ENCODE peak calls at places on chromosomes 7 and 10, in nine cellular contexts. F is KG1; U is GM13977; C is DMS53; S is GM13976; P is colonic mucosa; W is fibroblast of mammary gland; V is MV-4-11; Z is stimulated activated CD4-positive, alpha-beta T cell treated with anti-CD3 and anti-CD28 coated beads, Interleukin-1b, Interleukin-23, amount 100 ng/mL, for 24 hours. G is an unnamed sample.

GRCh38 chr10:87875929-87876571 is 12.6 kb downstream of the PTEN start:
- DNase-seq in F (peak), U (no peak), C (no peak), S (no peak), P (no peak), W (no peak), V (no peak), Z (no peak), G (no peak)

GRCh38 chr10:66187096-66187733 is 738.6 kb upstream of the LRRTM3 start:
- DNase-seq in F (no peak), U (no peak), C (peak), S (no peak), P (no peak), W (no peak), V (peak), Z (no peak), G (no peak)

GRCh38 chr7:157694389-157694665 is 357.5 kb downstream of the DNAJB6 start:
- DNase-seq in F (no peak), U (no peak), C (no peak), S (no peak), P (no peak), W (no peak), V (no peak), Z (no peak), G (no peak)

GRCh38 chr10:122744257-122744656 is 44.6 kb upstream of the C10orf120 start:
- DNase-seq in F (no peak), U (no peak), C (no peak), S (no peak), P (no peak), W (no peak), V (no peak), Z (no peak), G (no peak)

GRCh38 chr10:122894261-122894944 is 15.0 kb upstream of the FAM24B start:
- DNase-seq in F (no peak), U (no peak), C (peak), S (no peak), P (no peak), W (no peak), V (no peak), Z (no peak), G (no peak)

GRCh38 chr10:110833234-110833940 is 38.3 kb upstream of the PDCD4 start:
- DNase-seq in F (no peak), U (no peak), C (no peak), S (no peak), P (no peak), W (no peak), V (no peak), Z (no peak), G (no peak)

GRCh38 chr7:12357508-12357907 is 46.2 kb downstream of the VWDE start:
- DNase-seq in F (no peak), U (peak), C (no peak), S (peak), P (no peak), W (no peak), V (no peak), Z (no peak), G (no peak)

GRCh38 chr10:34723746-34724145 is 91.3 kb downstream of the PARD3 start:
- DNase-seq in F (no peak), U (peak), C (peak), S (peak), P (peak), W (peak), V (no peak), Z (no peak), G (no peak)

GRCh38 chr7:155365146-155365874 is 67.6 kb downstream of the INSIG1 start:
- DNase-seq in F (no peak), U (no peak), C (no peak), S (no peak), P (no peak), W (no peak), V (no peak), Z (no peak), G (no peak)

GRCh38 chr7:112986256-112987031 is 100.2 kb downstream of the GPR85 start:
- DNase-seq in F (no peak), U (no peak), C (no peak), S (no peak), P (no peak), W (peak), V (peak), Z (no peak), G (no peak)

G was measured in stimulated activated CD8-positive, alpha-beta memory T cell treated with anti-CD3 and anti-CD28 coated beads, Interleukin-7, amount 100 ng/mL, for 24 hours.